ENCODE peak calls at places on chromosomes 13 and 19, in eight cellular contexts. M, W, Q, P, F, S, V and I are unnamed samples.
A peak's percentile ranks its signal among the peaks of the same experiment; 100 is the strongest.

GRCh38 chr13:60654405-60654804 is 257.4 kb downstream of the TDRD3 start:
- DNase-seq in M (no peak), W (peak; percentile 2), Q (no peak), P (peak; percentile 4), F (no peak), S (peak; percentile 47), V (no peak), I (peak; percentile 10)

GRCh38 chr13:54367639-54368271 is 1339.1 kb downstream of the OLFM4 start:
- DNase-seq in M (no peak), W (no peak), Q (no peak), P (no peak), F (no peak), S (no peak), V (no peak), I (no peak)

GRCh38 chr19:390386-391198 is 18.4 kb downstream of the C2CD4C start:
- DNase-seq in M (no peak), W (no peak), Q (no peak), P (no peak), F (no peak), S (no peak), V (no peak), I (no peak)

GRCh38 chr19:13163609-13164364 is 13.6 kb downstream of the IER2 start:
- DNase-seq in M (peak; percentile 66), W (peak; percentile 94), Q (peak; percentile 41), P (peak; percentile 63), F (peak; percentile 47), S (no peak), V (no peak), I (peak; percentile 85)

GRCh38 chr13:77213644-77214043 is 113.2 kb downstream of the MYCBP2 start:
- DNase-seq in M (no peak), W (peak; percentile 3), Q (no peak), P (no peak), F (no peak), S (no peak), V (no peak), I (no peak)

GRCh38 chr19:18223860-18224524 is 2.2 kb downstream of the PDE4C start:
- DNase-seq in M (no peak), W (peak; percentile 23), Q (peak; percentile 60), P (peak; percentile 47), F (no peak), S (no peak), V (no peak), I (no peak)

GRCh38 chr13:73412933-73413332 is 354.1 kb downstream of the KLF5 start:
- DNase-seq in M (no peak), W (no peak), Q (no peak), P (no peak), F (no peak), S (no peak), V (no peak), I (no peak)

GRCh38 chr13:59409651-59410200 is 754.0 kb downstream of the DIAPH3 start:
- DNase-seq in M (no peak), W (no peak), Q (no peak), P (no peak), F (no peak), S (peak; percentile 58), V (no peak), I (no peak)

GRCh38 chr13:110756268-110756667 is 42.8 kb downstream of the ING1 start:
- DNase-seq in M (no peak), W (peak; percentile 72), Q (no peak), P (no peak), F (no peak), S (no peak), V (peak; percentile 14), I (no peak)

GRCh38 chr13:92547256-92547655 is 679.4 kb upstream of the GPC6 start:
- DNase-seq in M (no peak), W (no peak), Q (no peak), P (no peak), F (no peak), S (no peak), V (no peak), I (no peak)

GRCh38 chr19:10430505-10431253 is 10.3 kb downstream of the PDE4A start:
- DNase-seq in M (no peak), W (no peak), Q (peak; percentile 81), P (no peak), F (no peak), S (no peak), V (no peak), I (peak; percentile 93)

GRCh38 chr19:46442808-46443450 is 14.2 kb upstream of the PNMA8C start:
- DNase-seq in M (no peak), W (peak; percentile 77), Q (no peak), P (peak; percentile 1), F (no peak), S (no peak), V (no peak), I (peak; percentile 60)

GRCh38 chr13:102100234-102100633 is 301.6 kb downstream of the FGF14 start:
- DNase-seq in M (no peak), W (no peak), Q (no peak), P (no peak), F (no peak), S (no peak), V (no peak), I (no peak)

GRCh38 chr19:14096272-14096992 is 5.9 kb upstream of the SAMD1 start:
- DNase-seq in M (no peak), W (no peak), Q (no peak), P (no peak), F (no peak), S (no peak), V (no peak), I (no peak)

GRCh38 chr13:69524459-69525155 is 583.0 kb upstream of the ATXN8OS start:
- DNase-seq in M (no peak), W (no peak), Q (no peak), P (no peak), F (no peak), S (no peak), V (no peak), I (no peak)

GRCh38 chr13:46535822-46536221 is 17.1 kb upstream of the LRCH1 start:
- DNase-seq in M (no peak), W (no peak), Q (no peak), P (no peak), F (no peak), S (no peak), V (no peak), I (no peak)

GRCh38 chr13:24050796-24051715 is 109.5 kb upstream of the SPATA13 start:
- DNase-seq in M (no peak), W (no peak), Q (no peak), P (no peak), F (no peak), S (no peak), V (no peak), I (no peak)

GRCh38 chr19:1521636-1522035 is 2.2 kb upstream of the PLK5 start:
- DNase-seq in M (no peak), W (no peak), Q (no peak), P (peak; percentile 71), F (no peak), S (no peak), V (no peak), I (no peak)

GRCh38 chr19:5062195-5062594 is 93.3 kb downstream of the KDM4B start:
- DNase-seq in M (no peak), W (no peak), Q (no peak), P (no peak), F (no peak), S (no peak), V (no peak), I (no peak)

GRCh38 chr19:2166741-2167738 is 3.3 kb downstream of the DOT1L start:
- DNase-seq in M (no peak), W (peak; percentile 89), Q (no peak), P (peak; percentile 53), F (peak; percentile 67), S (no peak), V (no peak), I (peak; percentile 80)

GRCh38 chr19:1482361-1483066 is 3.5 kb upstream of the C19orf25 start:
- DNase-seq in M (peak; percentile 8), W (no peak), Q (no peak), P (no peak), F (no peak), S (no peak), V (no peak), I (peak; percentile 12)

GRCh38 chr13:22801402-22802003 is 379.3 kb upstream of the SGCG start:
- DNase-seq in M (peak; percentile 10), W (no peak), Q (no peak), P (no peak), F (no peak), S (peak; percentile 13), V (no peak), I (no peak)

GRCh38 chr13:40064723-40065122 is 409.3 kb downstream of the COG6 start:
- DNase-seq in M (no peak), W (peak; percentile 74), Q (no peak), P (no peak), F (no peak), S (no peak), V (peak; percentile 97), I (peak; percentile 15)

GRCh38 chr13:109587689-109588088 is 198.7 kb downstream of the IRS2 start:
- DNase-seq in M (no peak), W (no peak), Q (no peak), P (no peak), F (no peak), S (no peak), V (no peak), I (no peak)